ENCODE peak calls at places on chromosome 3, in six cellular contexts. R is SK-N-SH, K is HCT116, B is HepG2, S is GM12878, O is H1. C is an unnamed sample.

GRCh38 chr3:74614133-74614967 is at the start of gene CNTN3:
- DNase-seq in R (peak; percentile 89), K (no peak), B (no peak), S (no peak), O (no peak), C (peak; percentile 24)

GRCh38 chr3:197507081-197507480 is 48.7 kb downstream of the BDH1 start:
- DNase-seq in R (no peak), K (no peak), B (no peak), S (no peak), O (no peak), C (no peak)

GRCh38 chr3:49906004-49906860 is 2.6 kb upstream of the MST1R start:
- DNase-seq in R (peak; percentile 87), K (peak; percentile 55), B (peak; percentile 33), S (no peak), O (no peak), C (peak; percentile 57)

GRCh38 chr3:58637509-58637908 is 29.1 kb downstream of the FAM3D start:
- DNase-seq in R (no peak), K (no peak), B (no peak), S (no peak), O (no peak), C (no peak)

GRCh38 chr3:45275006-45275704 is 49.1 kb upstream of the TMEM158 start:
- DNase-seq in R (no peak), K (no peak), B (no peak), S (no peak), O (no peak), C (no peak)

GRCh38 chr3:159787191-159787590 is 201.4 kb upstream of the IL12A start:
- DNase-seq in R (no peak), K (peak; percentile 82), B (peak; percentile 85), S (no peak), O (no peak), C (no peak)

GRCh38 chr3:94256888-94257813 is 194.3 kb downstream of the NSUN3 start:
- DNase-seq in R (peak; percentile 34), K (no peak), B (no peak), S (no peak), O (no peak), C (no peak)

GRCh38 chr3:123068227-123069020 is 1.6 kb downstream of the PDIA5 start:
- DNase-seq in R (no peak), K (peak; percentile 45), B (peak; percentile 75), S (no peak), O (no peak), C (peak; percentile 58)

GRCh38 chr3:24867783-24868182 is 373.1 kb upstream of the THRB start:
- DNase-seq in R (no peak), K (no peak), B (no peak), S (no peak), O (no peak), C (no peak)

GRCh38 chr3:143343031-143343430 is 223.5 kb downstream of the CHST2 start:
- DNase-seq in R (no peak), K (no peak), B (no peak), S (no peak), O (no peak), C (no peak)

GRCh38 chr3:149276621-149277020 is 55.0 kb upstream of the CP start:
- DNase-seq in R (no peak), K (no peak), B (no peak), S (no peak), O (no peak), C (no peak)

GRCh38 chr3:115151921-115152320 is 4.8 kb upstream of the ZBTB20 start:
- DNase-seq in R (no peak), K (no peak), B (no peak), S (no peak), O (no peak), C (no peak)

GRCh38 chr3:46673151-46674030 is 20.1 kb downstream of the ALS2CL start:
- DNase-seq in R (no peak), K (no peak), B (no peak), S (no peak), O (no peak), C (no peak)

GRCh38 chr3:128360705-128361271 is 105.9 kb downstream of the DNAJB8 start:
- DNase-seq in R (no peak), K (no peak), B (peak; percentile 91), S (no peak), O (no peak), C (no peak)

GRCh38 chr3:101119535-101119934 is 126.3 kb upstream of the ABI3BP start:
- DNase-seq in R (no peak), K (no peak), B (no peak), S (no peak), O (no peak), C (no peak)

GRCh38 chr3:119662604-119663377 is 2.4 kb upstream of the POPDC2 start:
- DNase-seq in R (no peak), K (no peak), B (no peak), S (no peak), O (no peak), C (no peak)

GRCh38 chr3:62445267-62445666 is 71.9 kb upstream of the FEZF2 start:
- DNase-seq in R (no peak), K (no peak), B (peak; percentile 2), S (peak; percentile 2), O (no peak), C (no peak)

GRCh38 chr3:14962762-14963161 is 15.4 kb downstream of the NR2C2 start:
- DNase-seq in R (no peak), K (no peak), B (no peak), S (no peak), O (no peak), C (no peak)
- TF ChIP-seq JUND in R (peak; percentile 27), K (no peak), B (no peak), S (no peak), O (no peak), C (no peak)

GRCh38 chr3:139691619-139692018 is 13.8 kb upstream of the NMNAT3 start:
- DNase-seq in R (peak; percentile 70), K (no peak), B (no peak), S (no peak), O (no peak), C (no peak)
- TF ChIP-seq JUND in R (no peak), K (no peak), B (no peak), S (no peak), O (no peak), C (no peak)

GRCh38 chr3:42556089-42556632 is 25.6 kb downstream of the SEC22C start:
- DNase-seq in R (no peak), K (no peak), B (no peak), S (no peak), O (no peak), C (no peak)
- TF ChIP-seq JUND in R (no peak), K (no peak), B (no peak), S (no peak), O (no peak), C (no peak)

DNA sequence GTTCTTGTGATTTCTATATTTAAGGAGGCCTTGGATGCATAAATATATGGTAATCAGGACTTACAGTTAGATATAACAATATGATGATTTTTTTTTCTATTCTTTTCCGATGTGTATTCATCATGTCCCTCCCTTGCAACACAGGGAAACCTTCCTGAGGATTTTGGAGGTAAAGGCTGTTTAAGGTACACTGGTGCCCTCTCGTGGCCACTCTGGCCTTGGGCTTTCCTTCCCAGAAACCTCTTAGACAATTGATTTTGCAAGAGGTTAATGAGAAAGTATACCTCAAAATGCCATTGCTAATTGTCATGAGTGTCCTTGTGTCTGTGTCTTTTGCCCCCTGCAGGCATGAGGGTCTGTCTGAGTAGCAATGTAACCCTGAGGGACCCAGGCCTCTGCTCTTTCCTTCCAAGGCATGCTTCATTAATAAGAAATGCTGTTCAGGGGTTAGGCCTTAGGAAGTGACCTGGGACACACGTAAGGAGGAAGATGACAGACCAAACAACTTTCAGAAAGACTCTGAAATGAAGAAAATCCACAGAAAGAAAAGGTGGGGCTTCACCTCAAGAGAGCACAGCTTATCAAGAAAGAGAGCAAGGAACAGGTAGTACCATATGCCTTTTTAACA is 70.3 kb upstream of the PPP2R3A start:
- DNase-seq in R (peak; percentile 57), K (peak; percentile 72), B (peak; percentile 49), S (peak; percentile 5), O (peak; percentile 58), C (peak; percentile 85)
- TF ChIP-seq JUND in R (no peak), K (no peak), B (no peak), S (no peak), O (no peak), C (no peak)

DNA sequence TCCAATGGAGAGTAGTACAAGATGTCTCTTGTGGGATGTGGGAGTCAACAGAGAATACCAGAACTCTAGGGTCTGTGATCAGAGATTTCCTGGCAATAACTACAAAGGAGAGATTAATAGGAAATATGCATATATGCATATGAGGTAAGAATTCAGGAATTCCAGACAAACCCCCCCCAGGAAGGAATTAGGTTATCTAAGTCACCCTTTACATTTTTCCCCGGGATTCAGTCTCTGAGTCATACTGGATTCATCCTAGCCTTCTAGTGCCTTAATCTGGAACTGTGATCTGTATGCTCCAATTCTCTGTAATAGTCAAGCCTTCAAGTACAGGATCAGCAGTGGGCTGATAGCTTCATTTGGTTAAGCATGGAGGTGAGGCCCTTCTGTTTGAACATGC is 49.4 kb downstream of the GTF2E1 start:
- DNase-seq in R (no peak), K (no peak), B (no peak), S (no peak), O (no peak), C (no peak)
- TF ChIP-seq JUND in R (peak; percentile 88), K (no peak), B (no peak), S (no peak), O (no peak), C (no peak)